ENCODE peak calls at places on chromosomes 7 and 10, in six cellular contexts. P is astrocyte, Z is neuronal stem cell, Y is neural progenitor cell, K is fibroblast of lung, S is IMR-90. J is an unnamed sample. For H3K36me3, the result is how much of the 10 kb centered on the place peaks cover.

GRCh38 chr7:99864041-99864440 is 12.8 kb downstream of the OR2AE1 start:
- DNase-seq in Y (no peak), S (no peak), K (peak), Z (no peak), P (peak), J (no peak)

GRCh38 chr10:59181668-59182067 is 5.2 kb downstream of the PHYHIPL start:
- DNase-seq in K (peak), Y (peak), P (peak), S (peak), Z (peak), J (no peak)

GRCh38 chr7:112744818-112745217 is 45.4 kb downstream of the TMEM168 start:
- DNase-seq in K (peak), S (no peak), Y (no peak), Z (no peak), P (no peak), J (no peak)

GRCh38 chr7:138755831-138756590 is 41.8 kb upstream of the TMEM213 start:
- DNase-seq in Y (no peak), P (no peak), Z (no peak), S (no peak), K (peak), J (no peak)

GRCh38 chr7:26449175-26450165 is 157.8 kb downstream of the SNX10 start:
- DNase-seq in K (peak), Y (no peak), S (peak), Z (no peak), P (peak), J (no peak)

GRCh38 chr10:70477661-70478162 is 855 bp upstream of the PALD1 start:
- DNase-seq in S (peak), Z (no peak), P (no peak), K (no peak), Y (peak), J (peak)

GRCh38 chr7:63900394-63901203 is 98.0 kb upstream of the ZNF722 start:
- DNase-seq in K (no peak), Y (no peak), P (no peak), Z (no peak), S (no peak), J (peak)

GRCh38 chr7:89680161-89680560 is 474.1 kb upstream of the STEAP1 start:
- DNase-seq in Y (no peak), P (no peak), K (no peak), Z (no peak), S (no peak), J (no peak)

GRCh38 chr7:2209961-2210323 is 22.8 kb downstream of the MAD1L1 start:
- DNase-seq in S (no peak), Y (no peak), Z (no peak), P (no peak), K (no peak), J (no peak)

GRCh38 chr7:2210551-2211258 is 22.0 kb downstream of the MAD1L1 start:
- DNase-seq in Y (no peak), K (no peak), S (no peak), P (no peak), Z (no peak), J (no peak)

GRCh38 chr7:2211926-2212325 is 20.8 kb downstream of the MAD1L1 start:
- DNase-seq in P (no peak), K (no peak), Z (no peak), Y (no peak), S (no peak), J (no peak)

GRCh38 chr7:2212906-2213305 is 19.8 kb downstream of the MAD1L1 start:
- DNase-seq in S (no peak), Y (no peak), Z (no peak), K (no peak), P (no peak), J (no peak)

DNA sequence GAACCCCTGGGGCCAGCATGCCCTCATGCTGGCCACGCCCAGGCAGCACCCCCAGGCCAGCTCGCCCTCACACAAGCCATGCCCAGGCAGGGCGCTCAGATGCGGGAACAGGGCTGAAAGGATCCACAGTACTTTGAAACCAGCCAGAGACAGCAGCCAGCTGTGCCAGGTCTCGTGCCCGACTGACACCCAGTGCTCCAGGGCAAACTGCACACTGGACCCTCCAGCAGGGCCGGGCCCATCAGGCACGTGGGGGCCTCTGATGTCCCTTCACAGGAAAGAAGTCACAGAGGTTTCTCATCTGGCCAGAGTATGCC is 21.5 kb downstream of the MAD1L1 start:
- DNase-seq in K (no peak), P (no peak), Z (no peak), Y (no peak), S (no peak), J (no peak)
- H3K36me3 ChIP-seq in K (under half), P (under half), Z (half or more), Y (under half), S (under half), J (half or more)

GRCh38 chr10:79112898-79113431 is 44.2 kb downstream of the ZMIZ1 start:
- DNase-seq in P (peak), Y (no peak), Z (no peak), S (peak), K (peak), J (no peak)
- H3K9ac ChIP-seq in P (peak), Y (no peak), Z (peak), S (peak), K (no peak), J (no peak)

GRCh38 chr7:120988591-120989299 is at the start of gene CPED1:
- DNase-seq in K (peak), S (peak), Y (peak), Z (peak), P (peak), J (peak)
- H3K27ac ChIP-seq in K (peak), S (peak), Y (no peak), Z (no peak), P (peak), J (no peak)

GRCh38 chr10:22770270-22770669 is 55.9 kb upstream of the PIP4K2A start:
- DNase-seq in P (no peak), K (no peak), S (no peak), Y (no peak), Z (no peak), J (no peak)
- H3K36me3 ChIP-seq in P (under half), K (under half), S (under half), Y (under half), Z (under half), J (under half)

DNA sequence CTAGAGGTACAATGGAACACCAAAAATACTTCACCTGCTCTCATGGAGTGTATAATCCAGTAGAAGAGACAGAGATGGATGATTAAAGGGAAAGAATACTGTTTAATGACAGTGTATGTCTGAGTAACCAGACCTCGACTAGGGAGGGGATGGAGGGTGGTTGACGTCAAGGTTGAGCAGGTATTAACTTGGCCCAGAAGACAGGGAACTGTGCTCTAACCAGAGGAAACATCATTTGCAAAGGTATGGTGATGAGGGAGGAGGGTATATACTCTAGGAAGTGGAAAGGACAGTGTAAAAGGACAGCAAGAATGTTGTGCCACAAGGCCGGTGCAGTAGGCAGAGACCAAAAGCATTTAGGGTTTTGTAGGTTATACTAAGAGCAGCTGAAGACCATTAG is 2.9 kb downstream of the MIOS start:
- DNase-seq in S (no peak), Y (no peak), K (no peak), P (no peak), Z (no peak), J (no peak)
- H3K9ac ChIP-seq in S (no peak), Y (no peak), K (no peak), P (no peak), Z (no peak), J (no peak)

DNA sequence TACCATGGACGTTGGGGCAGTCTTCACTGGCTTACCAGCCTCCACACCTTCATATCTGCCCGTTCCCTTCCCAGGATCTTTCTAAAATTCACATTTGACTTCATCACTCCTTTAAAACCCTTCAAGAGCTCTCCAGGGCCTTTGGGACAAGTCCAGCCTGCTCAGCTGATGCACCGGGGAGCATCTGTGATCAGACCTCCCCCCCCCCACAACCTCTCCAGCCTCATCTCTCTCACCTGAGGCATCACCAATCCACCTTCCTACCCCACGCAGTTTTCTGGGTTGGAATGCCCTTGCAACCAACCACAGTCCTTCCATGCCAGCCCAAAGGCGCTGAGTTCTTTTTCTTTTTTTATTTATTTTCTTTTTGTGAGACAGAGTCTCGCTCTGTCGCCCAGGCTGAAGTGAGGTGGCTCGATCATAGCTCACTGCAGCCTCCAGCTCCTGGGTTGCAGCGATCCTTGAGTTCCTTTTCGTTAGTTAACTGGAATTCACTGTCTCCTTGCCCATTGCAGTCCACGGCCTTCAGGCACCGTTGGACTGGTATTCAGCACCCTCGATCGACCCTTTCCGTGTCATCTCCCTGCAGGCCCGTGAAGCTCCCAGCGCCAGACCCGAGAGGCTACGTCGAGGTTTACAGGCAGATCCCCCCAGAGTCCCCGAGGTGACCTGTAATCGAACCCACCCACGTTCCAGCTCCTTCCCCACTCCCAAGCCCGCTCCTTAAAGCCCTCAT is 654 bp downstream of the ALKBH4 start:
- DNase-seq in Y (peak), Z (no peak), P (no peak), K (no peak), S (no peak), J (no peak)
- H3K27ac ChIP-seq in Y (no peak), Z (no peak), P (peak), K (peak), S (peak), J (peak)